ENCODE peak calls at places on chromosomes 4 and X, in eight cellular contexts. One of them, this sample, is unnamed. For H3K4me1, the result is how much of the 10 kb centered on the place peaks cover.

GRCh38 chr4:139556735-139557505 is 901 bp upstream of the SETD7 start:
- DNase-seq in HCT116: no peak
- DNase-seq in tibial artery: peak
- DNase-seq in Peyer's patch: peak
- DNase-seq in H9: peak
- DNase-seq in cardiac muscle cell: peak
- DNase-seq in A549: peak
- DNase-seq in spleen: peak
- DNase-seq in this sample: no peak

GRCh38 chr4:7938513-7939376 is 916 bp downstream of the AFAP1 start:
- DNase-seq in HCT116: no peak
- DNase-seq in tibial artery: peak
- DNase-seq in Peyer's patch: no peak
- DNase-seq in H9: no peak
- DNase-seq in cardiac muscle cell: peak
- DNase-seq in A549: peak
- DNase-seq in spleen: no peak
- DNase-seq in this sample: no peak

GRCh38 chr4:5632043-5632440 is 76.3 kb downstream of the EVC2 start:
- DNase-seq in HCT116: no peak
- DNase-seq in tibial artery: no peak
- DNase-seq in Peyer's patch: no peak
- DNase-seq in H9: no peak
- DNase-seq in cardiac muscle cell: no peak
- DNase-seq in A549: no peak
- DNase-seq in spleen: no peak
- DNase-seq in this sample: no peak

GRCh38 chr4:150348079-150348478 is 233.9 kb upstream of the MAB21L2 start:
- DNase-seq in HCT116: peak
- DNase-seq in tibial artery: no peak
- DNase-seq in Peyer's patch: no peak
- DNase-seq in H9: no peak
- DNase-seq in cardiac muscle cell: no peak
- DNase-seq in A549: no peak
- DNase-seq in spleen: no peak
- DNase-seq in this sample: peak

GRCh38 chr4:109873791-109874514 is 26.0 kb downstream of the LRIT3 start:
- DNase-seq in HCT116: peak
- DNase-seq in tibial artery: no peak
- DNase-seq in Peyer's patch: no peak
- DNase-seq in H9: no peak
- DNase-seq in cardiac muscle cell: no peak
- DNase-seq in A549: no peak
- DNase-seq in spleen: no peak
- DNase-seq in this sample: peak

GRCh38 chr4:61772116-61772515 is 572.0 kb downstream of the ADGRL3 start:
- DNase-seq in HCT116: no peak
- DNase-seq in tibial artery: no peak
- DNase-seq in Peyer's patch: no peak
- DNase-seq in H9: no peak
- DNase-seq in cardiac muscle cell: no peak
- DNase-seq in A549: no peak
- DNase-seq in spleen: no peak
- DNase-seq in this sample: peak

GRCh38 chr4:120691536-120691935 is 231.0 kb downstream of the PRDM5 start:
- DNase-seq in HCT116: no peak
- DNase-seq in tibial artery: no peak
- DNase-seq in Peyer's patch: no peak
- DNase-seq in H9: no peak
- DNase-seq in cardiac muscle cell: no peak
- DNase-seq in A549: no peak
- DNase-seq in spleen: no peak
- DNase-seq in this sample: no peak

GRCh38 chrX:9272166-9272565 is 192.7 kb upstream of the TBL1X start:
- DNase-seq in HCT116: no peak
- DNase-seq in tibial artery: no peak
- DNase-seq in Peyer's patch: no peak
- DNase-seq in H9: no peak
- DNase-seq in cardiac muscle cell: no peak
- DNase-seq in A549: no peak
- DNase-seq in spleen: no peak
- DNase-seq in this sample: no peak

GRCh38 chr4:181569553-181569952 is 673.6 kb upstream of the TENM3 start:
- DNase-seq in HCT116: peak
- DNase-seq in tibial artery: no peak
- DNase-seq in Peyer's patch: no peak
- DNase-seq in H9: no peak
- DNase-seq in cardiac muscle cell: peak
- DNase-seq in A549: peak
- DNase-seq in spleen: no peak
- DNase-seq in this sample: peak

GRCh38 chr4:17811078-17811603 is 362 bp downstream of the NCAPG start:
- DNase-seq in HCT116: no peak
- DNase-seq in tibial artery: no peak
- DNase-seq in Peyer's patch: peak
- DNase-seq in H9: no peak
- DNase-seq in cardiac muscle cell: no peak
- DNase-seq in A549: no peak
- DNase-seq in spleen: no peak
- DNase-seq in this sample: no peak

GRCh38 chrX:13483773-13484172 is 85.6 kb upstream of the EGFL6 start:
- DNase-seq in HCT116: no peak
- DNase-seq in tibial artery: no peak
- DNase-seq in Peyer's patch: no peak
- DNase-seq in H9: no peak
- DNase-seq in cardiac muscle cell: no peak
- DNase-seq in A549: no peak
- DNase-seq in spleen: no peak
- DNase-seq in this sample: no peak

GRCh38 chrX:31376408-31376807 is 304.6 kb upstream of the FTHL17 start:
- DNase-seq in HCT116: no peak
- DNase-seq in tibial artery: no peak
- DNase-seq in Peyer's patch: no peak
- DNase-seq in H9: no peak
- DNase-seq in cardiac muscle cell: no peak
- DNase-seq in A549: no peak
- DNase-seq in spleen: no peak
- DNase-seq in this sample: no peak

GRCh38 chrX:81259008-81259713 is 57.3 kb downstream of the SH3BGRL start:
- DNase-seq in HCT116: no peak
- DNase-seq in tibial artery: no peak
- DNase-seq in Peyer's patch: no peak
- DNase-seq in H9: no peak
- DNase-seq in cardiac muscle cell: peak
- DNase-seq in A549: no peak
- DNase-seq in spleen: no peak
- DNase-seq in this sample: no peak

GRCh38 chr4:4225915-4226605 is 669 bp downstream of the OTOP1 start:
- DNase-seq in HCT116: no peak
- DNase-seq in tibial artery: no peak
- DNase-seq in Peyer's patch: no peak
- DNase-seq in H9: peak
- DNase-seq in cardiac muscle cell: no peak
- DNase-seq in A549: no peak
- DNase-seq in spleen: no peak
- DNase-seq in this sample: no peak

GRCh38 chr4:54660591-54660990 is 2.8 kb downstream of the KIT start:
- DNase-seq in HCT116: no peak
- DNase-seq in tibial artery: no peak
- DNase-seq in Peyer's patch: no peak
- DNase-seq in H9: no peak
- DNase-seq in cardiac muscle cell: no peak
- DNase-seq in A549: no peak
- DNase-seq in spleen: no peak
- DNase-seq in this sample: no peak

GRCh38 chrX:35919536-35920309 is at the start of gene CFAP47:
- DNase-seq in HCT116: no peak
- DNase-seq in tibial artery: peak
- DNase-seq in Peyer's patch: peak
- DNase-seq in H9: peak
- DNase-seq in cardiac muscle cell: peak
- DNase-seq in A549: peak
- DNase-seq in spleen: peak
- DNase-seq in this sample: peak

GRCh38 chr4:92599044-92599443 is 295.3 kb downstream of the GRID2 start:
- DNase-seq in HCT116: no peak
- DNase-seq in tibial artery: no peak
- DNase-seq in Peyer's patch: no peak
- DNase-seq in H9: no peak
- DNase-seq in cardiac muscle cell: no peak
- DNase-seq in A549: peak
- DNase-seq in spleen: no peak
- DNase-seq in this sample: peak

GRCh38 chr4:69095301-69095731 is 958 bp upstream of the UGT2B7 start:
- DNase-seq in HCT116: no peak
- DNase-seq in tibial artery: no peak
- DNase-seq in Peyer's patch: peak
- DNase-seq in H9: no peak
- DNase-seq in cardiac muscle cell: no peak
- DNase-seq in A549: peak
- DNase-seq in spleen: no peak
- DNase-seq in this sample: peak

GRCh38 chrX:11724122-11725017 is 33.7 kb upstream of the MSL3 start:
- DNase-seq in HCT116: peak
- DNase-seq in tibial artery: no peak
- DNase-seq in Peyer's patch: no peak
- DNase-seq in H9: no peak
- DNase-seq in cardiac muscle cell: peak
- DNase-seq in A549: peak
- DNase-seq in spleen: no peak
- DNase-seq in this sample: peak

GRCh38 chr4:633406-633805 is 8.0 kb downstream of the PDE6B start:
- DNase-seq in HCT116: no peak
- DNase-seq in tibial artery: no peak
- DNase-seq in Peyer's patch: no peak
- DNase-seq in H9: peak
- DNase-seq in cardiac muscle cell: no peak
- DNase-seq in A549: no peak
- DNase-seq in spleen: peak
- DNase-seq in this sample: no peak

GRCh38 chr4:8641256-8641655 is 48.7 kb downstream of the CPZ start:
- DNase-seq in HCT116: no peak
- DNase-seq in tibial artery: peak
- DNase-seq in Peyer's patch: peak
- DNase-seq in H9: no peak
- DNase-seq in cardiac muscle cell: no peak
- DNase-seq in A549: no peak
- DNase-seq in spleen: peak
- DNase-seq in this sample: no peak

DNA sequence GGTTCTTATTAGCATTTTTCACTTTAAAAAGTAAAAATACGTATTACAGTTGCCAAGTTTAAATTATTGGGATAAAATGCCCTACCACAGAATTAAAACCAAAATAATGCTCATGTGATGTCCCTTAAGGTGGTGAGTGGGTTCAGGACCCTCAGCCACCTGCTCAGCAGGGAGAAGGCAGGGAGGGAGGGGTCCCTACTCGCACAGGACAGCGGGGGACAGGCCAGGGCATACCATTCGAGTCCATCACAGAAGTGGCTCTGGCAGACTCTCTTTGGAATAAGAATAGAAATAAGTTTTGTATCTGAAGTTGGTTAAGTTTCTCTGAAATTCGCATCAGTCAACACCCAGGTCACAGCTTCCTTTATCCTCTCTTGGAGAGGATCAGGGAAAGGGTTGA is 37.7 kb downstream of the NOP14 start:
- DNase-seq in HCT116: no peak
- DNase-seq in tibial artery: no peak
- DNase-seq in Peyer's patch: peak
- DNase-seq in H9: no peak
- DNase-seq in cardiac muscle cell: no peak
- DNase-seq in A549: no peak
- DNase-seq in spleen: peak
- DNase-seq in this sample: no peak
- H3K27ac ChIP-seq in HCT116: no peak
- H3K27ac ChIP-seq in tibial artery: no peak
- H3K27ac ChIP-seq in Peyer's patch: no peak
- H3K27ac ChIP-seq in H9: no peak
- H3K27ac ChIP-seq in cardiac muscle cell: no peak
- H3K27ac ChIP-seq in A549: no peak
- H3K27ac ChIP-seq in spleen: no peak
- H3K27ac ChIP-seq in this sample: no peak

GRCh38 chr4:108141213-108142045 is 27.3 kb downstream of the LEF1 start:
- DNase-seq in HCT116: no peak
- DNase-seq in tibial artery: no peak
- DNase-seq in Peyer's patch: no peak
- DNase-seq in H9: no peak
- DNase-seq in cardiac muscle cell: no peak
- DNase-seq in A549: no peak
- DNase-seq in spleen: no peak
- DNase-seq in this sample: no peak
- H3K4me1 ChIP-seq in HCT116: under half
- H3K4me1 ChIP-seq in tibial artery: under half
- H3K4me1 ChIP-seq in Peyer's patch: under half
- H3K4me1 ChIP-seq in H9: under half
- H3K4me1 ChIP-seq in cardiac muscle cell: half or more
- H3K4me1 ChIP-seq in A549: under half
- H3K4me1 ChIP-seq in spleen: under half
- H3K4me1 ChIP-seq in this sample: under half

DNA sequence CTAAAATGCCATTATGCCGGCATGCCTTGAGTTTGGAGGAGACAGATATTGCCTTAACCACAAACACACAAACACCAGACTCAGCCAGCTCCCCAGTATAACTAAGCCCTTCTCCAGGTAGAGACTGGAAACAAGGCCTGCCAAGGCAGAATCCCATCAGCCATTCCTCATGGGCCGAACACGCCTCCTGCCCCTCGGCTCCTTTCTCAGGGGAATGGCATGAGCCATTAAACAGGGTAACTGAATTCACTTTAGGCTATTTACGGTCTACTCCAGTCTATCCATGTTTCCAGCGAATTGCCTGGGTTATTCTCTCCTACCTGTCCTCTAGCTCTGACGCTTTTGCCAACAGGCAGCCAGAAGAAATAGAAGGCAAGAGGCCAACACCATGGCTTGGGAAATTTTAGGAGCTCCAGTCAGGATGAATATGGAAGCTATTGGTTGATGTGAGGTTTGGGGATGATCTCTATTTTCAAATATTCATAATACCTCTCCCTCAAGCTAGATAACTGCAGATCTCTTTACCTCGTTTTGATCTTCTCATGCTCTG is 4.9 kb downstream of the SEL1L3 start:
- DNase-seq in HCT116: no peak
- DNase-seq in tibial artery: no peak
- DNase-seq in Peyer's patch: no peak
- DNase-seq in H9: no peak
- DNase-seq in cardiac muscle cell: no peak
- DNase-seq in A549: no peak
- DNase-seq in spleen: no peak
- DNase-seq in this sample: no peak
- TF ChIP-seq CTCF in HCT116: no peak
- TF ChIP-seq CTCF in tibial artery: no peak
- TF ChIP-seq CTCF in Peyer's patch: no peak
- TF ChIP-seq CTCF in H9: no peak
- TF ChIP-seq CTCF in cardiac muscle cell: no peak
- TF ChIP-seq CTCF in A549: no peak
- TF ChIP-seq CTCF in spleen: no peak
- TF ChIP-seq CTCF in this sample: no peak

DNA sequence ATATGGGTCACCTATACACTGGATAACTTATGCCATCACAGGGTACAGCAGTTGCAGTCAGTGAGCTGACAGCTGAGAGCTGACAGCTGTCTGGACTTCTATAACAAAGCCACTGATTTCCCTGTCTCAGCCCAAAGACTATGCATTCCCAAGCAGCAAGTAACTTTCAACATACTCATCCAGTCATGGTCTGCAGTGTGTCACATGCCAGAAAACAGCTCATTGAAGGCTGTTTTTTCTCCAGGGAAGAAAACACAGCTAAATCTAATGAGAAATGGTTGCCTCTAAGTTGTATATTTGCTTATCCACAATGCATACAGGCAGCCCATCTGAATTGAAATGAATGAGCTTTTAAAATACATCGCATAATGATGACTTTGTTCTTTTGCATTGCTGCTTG is 6.3 kb downstream of the KIAA1210 start:
- DNase-seq in HCT116: no peak
- DNase-seq in tibial artery: no peak
- DNase-seq in Peyer's patch: no peak
- DNase-seq in H9: no peak
- DNase-seq in cardiac muscle cell: peak
- DNase-seq in A549: no peak
- DNase-seq in spleen: no peak
- DNase-seq in this sample: peak
- H3K27ac ChIP-seq in HCT116: no peak
- H3K27ac ChIP-seq in tibial artery: no peak
- H3K27ac ChIP-seq in Peyer's patch: no peak
- H3K27ac ChIP-seq in H9: no peak
- H3K27ac ChIP-seq in cardiac muscle cell: peak
- H3K27ac ChIP-seq in A549: no peak
- H3K27ac ChIP-seq in spleen: no peak
- H3K27ac ChIP-seq in this sample: no peak